ENCODE peak calls at places on chromosome 6, in eight cellular contexts. R is neural crest cell, T is prostate gland, S is coronary artery, H is ovary, Q is hepatocyte, M is HFFc6, I is BE2C. P is an unnamed sample.
A peak's percentile ranks its signal among the peaks of the same experiment; 100 is the strongest.

GRCh38 chr6:13478525-13478962 is 8.9 kb downstream of the GFOD1 start:
- DNase-seq in R (no peak), T (no peak), S (no peak), H (no peak), Q (no peak), M (no peak), I (no peak), P (no peak)

GRCh38 chr6:87029711-87030314 is 65.1 kb downstream of the CGA start:
- DNase-seq in R (no peak), T (no peak), S (no peak), H (no peak), Q (peak; percentile 75), M (peak; percentile 55), I (peak; percentile 42), P (peak; percentile 23)

GRCh38 chr6:138588805-138589434 is 89.6 kb upstream of the NHSL1 start:
- DNase-seq in R (peak; percentile 69), T (peak; percentile 52), S (no peak), H (peak; percentile 56), Q (peak; percentile 79), M (peak; percentile 73), I (peak; percentile 53), P (peak; percentile 45)

GRCh38 chr6:90288404-90288803 is 8.2 kb downstream of the BACH2 start:
- DNase-seq in R (no peak), T (no peak), S (no peak), H (no peak), Q (peak; percentile 23), M (no peak), I (no peak), P (no peak)

GRCh38 chr6:14758421-14759043 is 487.3 kb upstream of the JARID2 start:
- DNase-seq in R (no peak), T (peak; percentile 72), S (no peak), H (no peak), Q (peak; percentile 21), M (no peak), I (no peak), P (no peak)

GRCh38 chr6:22556298-22556697 is 13.1 kb upstream of the HDGFL1 start:
- DNase-seq in R (no peak), T (peak; percentile 7), S (no peak), H (no peak), Q (no peak), M (no peak), I (no peak), P (no peak)

GRCh38 chr6:25279748-25280616 is 808 bp downstream of the CARMIL1 start:
- DNase-seq in R (no peak), T (peak; percentile 15), S (no peak), H (peak; percentile 59), Q (peak; percentile 61), M (no peak), I (peak; percentile 11), P (peak; percentile 22)

GRCh38 chr6:31727034-31727716 is 1.9 kb downstream of the DDAH2 start:
- DNase-seq in R (no peak), T (no peak), S (no peak), H (no peak), Q (no peak), M (no peak), I (no peak), P (no peak)

GRCh38 chr6:30500421-30501069 is 11.2 kb downstream of the HLA-E start:
- DNase-seq in R (no peak), T (no peak), S (no peak), H (no peak), Q (no peak), M (peak; percentile 22), I (no peak), P (no peak)

GRCh38 chr6:109336221-109336955 is 45.9 kb downstream of the CD164 start:
- DNase-seq in R (no peak), T (peak; percentile 82), S (no peak), H (no peak), Q (no peak), M (no peak), I (no peak), P (no peak)

GRCh38 chr6:27753668-27754407 is 158.4 kb downstream of the OR2B2 start:
- DNase-seq in R (peak; percentile 72), T (peak; percentile 26), S (no peak), H (peak; percentile 71), Q (peak; percentile 90), M (peak; percentile 86), I (peak; percentile 91), P (no peak)

GRCh38 chr6:2743280-2744205 is 7.2 kb downstream of the MYLK4 start:
- DNase-seq in R (no peak), T (no peak), S (no peak), H (no peak), Q (no peak), M (no peak), I (no peak), P (no peak)

GRCh38 chr6:150177260-150178246 is 34.7 kb downstream of the PPP1R14C start:
- DNase-seq in R (no peak), T (no peak), S (no peak), H (no peak), Q (peak; percentile 75), M (no peak), I (no peak), P (no peak)

GRCh38 chr6:158480989-158481388 is 78.9 kb upstream of the TMEM181 start:
- DNase-seq in R (no peak), T (no peak), S (no peak), H (no peak), Q (no peak), M (no peak), I (no peak), P (no peak)

GRCh38 chr6:67630146-67630545 is 1004.9 kb upstream of the ADGRB3 start:
- DNase-seq in R (no peak), T (no peak), S (no peak), H (no peak), Q (peak; percentile 3), M (peak; percentile 1), I (no peak), P (no peak)

GRCh38 chr6:18081025-18081668 is 41.3 kb downstream of the NHLRC1 start:
- DNase-seq in R (no peak), T (no peak), S (no peak), H (no peak), Q (no peak), M (no peak), I (no peak), P (no peak)

GRCh38 chr6:149628865-149629544 is 19.5 kb downstream of the KATNA1 start:
- DNase-seq in R (no peak), T (no peak), S (no peak), H (no peak), Q (no peak), M (no peak), I (no peak), P (no peak)

GRCh38 chr6:112618796-112619195 is 271.7 kb downstream of the RFPL4B start:
- DNase-seq in R (no peak), T (no peak), S (no peak), H (no peak), Q (peak; percentile 18), M (no peak), I (peak; percentile 24), P (no peak)
- TF ChIP-seq CTCF in R (peak; percentile 43), T (no peak), S (no peak), H (no peak), Q (peak; percentile 24), M (no peak), I (peak; percentile 51), P (peak; percentile 47)

GRCh38 chr6:127539292-127539691 is 20.2 kb upstream of the MTCL3 start:
- DNase-seq in R (no peak), T (no peak), S (no peak), H (no peak), Q (peak; percentile 10), M (no peak), I (no peak), P (no peak)
- TF ChIP-seq CTCF in R (peak; percentile 66), T (peak; percentile 46), S (no peak), H (peak; percentile 13), Q (peak; percentile 57), M (peak; percentile 77), I (peak; percentile 32), P (peak; percentile 64)

GRCh38 chr6:35044145-35044745 is 96.9 kb downstream of the TCP11 start:
- DNase-seq in R (no peak), T (peak; percentile 39), S (no peak), H (no peak), Q (no peak), M (no peak), I (no peak), P (no peak)

GRCh38 chr6:35046862-35047261 is 94.3 kb downstream of the TCP11 start:
- DNase-seq in R (no peak), T (no peak), S (no peak), H (no peak), Q (no peak), M (no peak), I (no peak), P (no peak)

GRCh38 chr6:35043381-35043780 is 97.8 kb downstream of the TCP11 start:
- DNase-seq in R (no peak), T (no peak), S (no peak), H (no peak), Q (no peak), M (no peak), I (no peak), P (no peak)

GRCh38 chr6:35046098-35046497 is 95.0 kb downstream of the TCP11 start:
- DNase-seq in R (no peak), T (no peak), S (no peak), H (no peak), Q (no peak), M (no peak), I (no peak), P (no peak)

DNA sequence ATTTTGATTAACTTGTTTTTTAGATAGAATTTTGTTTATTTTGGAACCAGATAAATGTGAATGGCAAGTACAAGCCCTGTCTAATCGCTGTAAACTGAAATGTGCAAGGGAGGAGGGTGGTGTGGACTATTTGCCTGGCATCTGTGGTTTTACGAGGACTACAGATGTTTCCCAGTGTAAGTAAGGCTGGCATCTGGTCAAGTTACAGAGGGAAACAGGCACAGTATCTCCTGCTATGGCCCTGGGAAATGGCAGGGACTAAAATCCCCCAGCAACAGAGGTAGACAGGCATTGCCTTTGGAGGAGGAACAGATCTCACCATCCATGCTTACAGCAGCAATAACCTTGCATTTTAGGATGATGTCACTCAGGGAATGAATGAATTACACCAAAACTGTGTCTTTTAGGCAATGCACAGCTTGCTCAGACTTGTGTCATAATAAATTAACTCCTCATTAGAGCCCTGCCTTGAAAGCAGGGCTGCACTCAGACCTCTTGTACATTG is 96.3 kb downstream of the TCP11 start:
- DNase-seq in R (no peak), T (peak; percentile 28), S (no peak), H (no peak), Q (no peak), M (no peak), I (no peak), P (no peak)
- TF ChIP-seq CTCF in R (no peak), T (no peak), S (no peak), H (no peak), Q (no peak), M (no peak), I (no peak), P (no peak)

DNA sequence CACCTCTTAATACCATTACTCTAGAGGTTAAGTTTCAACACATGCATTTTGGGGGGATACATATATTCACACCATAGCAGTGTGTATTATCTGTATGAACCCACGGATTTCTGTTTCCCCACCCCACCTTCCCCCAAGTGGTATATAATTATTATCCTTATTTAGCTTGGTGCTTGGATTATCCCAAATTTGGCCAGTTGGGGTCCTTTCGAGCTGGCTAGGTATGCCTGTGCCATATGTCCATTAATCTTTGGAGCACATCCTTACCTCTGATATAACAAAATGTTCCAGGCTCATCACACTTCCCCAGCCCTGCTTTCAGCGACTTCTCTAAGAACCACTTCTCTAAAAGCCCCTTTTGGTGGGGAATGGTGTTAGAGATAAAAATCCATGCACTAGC is 118.7 kb upstream of the MLIP start:
- DNase-seq in R (no peak), T (no peak), S (no peak), H (no peak), Q (no peak), M (no peak), I (no peak), P (no peak)
- TF ChIP-seq CTCF in R (no peak), T (no peak), S (no peak), H (no peak), Q (no peak), M (peak; percentile 28), I (no peak), P (no peak)